ENCODE peak calls at places on chromosomes 3 and 15, in four cellular contexts. One of them, this sample, is unnamed.
A peak's percentile ranks its signal among the peaks of the same experiment; 100 is the strongest.

GRCh38 chr3:130894130-130894872 is 417 bp downstream of the ATP2C1 start:
- DNase-seq in HCT116: no peak
- DNase-seq in upper lobe of left lung: peak; percentile 89
- DNase-seq in transverse colon: peak; percentile 44
- DNase-seq in this sample: no peak

GRCh38 chr15:38299216-38299615 is 46.6 kb downstream of the SPRED1 start:
- DNase-seq in HCT116: no peak
- DNase-seq in upper lobe of left lung: no peak
- DNase-seq in transverse colon: no peak
- DNase-seq in this sample: no peak

GRCh38 chr3:88031543-88032148 is 27.2 kb downstream of the CGGBP1 start:
- DNase-seq in HCT116: no peak
- DNase-seq in upper lobe of left lung: no peak
- DNase-seq in transverse colon: no peak
- DNase-seq in this sample: no peak

GRCh38 chr3:195906865-195907729 is 1.3 kb downstream of the TNK2 start:
- DNase-seq in HCT116: no peak
- DNase-seq in upper lobe of left lung: peak; percentile 82
- DNase-seq in transverse colon: peak; percentile 65
- DNase-seq in this sample: no peak

GRCh38 chr15:85318048-85318731 is 62.2 kb upstream of the AKAP13 start:
- DNase-seq in HCT116: peak; percentile 47
- DNase-seq in upper lobe of left lung: no peak
- DNase-seq in transverse colon: peak; percentile 84
- DNase-seq in this sample: no peak

GRCh38 chr3:124829819-124830554 is 57.2 kb downstream of the ITGB5 start:
- DNase-seq in HCT116: no peak
- DNase-seq in upper lobe of left lung: no peak
- DNase-seq in transverse colon: no peak
- DNase-seq in this sample: no peak

GRCh38 chr15:57949374-57949938 is 116.1 kb downstream of the ALDH1A2 start:
- DNase-seq in HCT116: no peak
- DNase-seq in upper lobe of left lung: no peak
- DNase-seq in transverse colon: no peak
- DNase-seq in this sample: no peak

GRCh38 chr3:62667714-62668113 is 207.5 kb downstream of the CADPS start:
- DNase-seq in HCT116: no peak
- DNase-seq in upper lobe of left lung: no peak
- DNase-seq in transverse colon: no peak
- DNase-seq in this sample: no peak

GRCh38 chr15:48939686-48940085 is 24.0 kb downstream of the SHC4 start:
- DNase-seq in HCT116: no peak
- DNase-seq in upper lobe of left lung: no peak
- DNase-seq in transverse colon: no peak
- DNase-seq in this sample: no peak

GRCh38 chr15:95829062-95829461 is 501.4 kb upstream of the NR2F2 start:
- DNase-seq in HCT116: no peak
- DNase-seq in upper lobe of left lung: no peak
- DNase-seq in transverse colon: no peak
- DNase-seq in this sample: no peak

GRCh38 chr3:50124363-50125226 is 30.5 kb upstream of the SEMA3F start:
- DNase-seq in HCT116: no peak
- DNase-seq in upper lobe of left lung: peak; percentile 77
- DNase-seq in transverse colon: no peak
- DNase-seq in this sample: no peak

GRCh38 chr3:158762701-158763100 is 30.4 kb upstream of the RARRES1 start:
- DNase-seq in HCT116: no peak
- DNase-seq in upper lobe of left lung: no peak
- DNase-seq in transverse colon: no peak
- DNase-seq in this sample: no peak

GRCh38 chr3:47347217-47347801 is 33.5 kb upstream of the PTPN23 start:
- DNase-seq in HCT116: no peak
- DNase-seq in upper lobe of left lung: no peak
- DNase-seq in transverse colon: peak; percentile 18
- DNase-seq in this sample: no peak

GRCh38 chr3:1752205-1752604 is 346.5 kb upstream of the CNTN4 start:
- DNase-seq in HCT116: no peak
- DNase-seq in upper lobe of left lung: no peak
- DNase-seq in transverse colon: no peak
- DNase-seq in this sample: no peak

GRCh38 chr15:45499426-45499825 is 23.1 kb downstream of the SLC30A4 start:
- DNase-seq in HCT116: no peak
- DNase-seq in upper lobe of left lung: no peak
- DNase-seq in transverse colon: no peak
- DNase-seq in this sample: no peak

GRCh38 chr3:177538064-177538742 is 340.9 kb upstream of the TBL1XR1 start:
- DNase-seq in HCT116: no peak
- DNase-seq in upper lobe of left lung: no peak
- DNase-seq in transverse colon: no peak
- DNase-seq in this sample: no peak

GRCh38 chr3:196120291-196120951 is 38.5 kb upstream of the TFRC start:
- DNase-seq in HCT116: no peak
- DNase-seq in upper lobe of left lung: no peak
- DNase-seq in transverse colon: no peak
- DNase-seq in this sample: no peak

GRCh38 chr3:60514866-60515265 is 736.4 kb downstream of the FHIT start:
- DNase-seq in HCT116: no peak
- DNase-seq in upper lobe of left lung: no peak
- DNase-seq in transverse colon: no peak
- DNase-seq in this sample: no peak

GRCh38 chr15:48541659-48542334 is 103.7 kb downstream of the FBN1 start:
- DNase-seq in HCT116: no peak
- DNase-seq in upper lobe of left lung: no peak
- DNase-seq in transverse colon: no peak
- DNase-seq in this sample: no peak

GRCh38 chr3:63578858-63579257 is 73.6 kb upstream of the SNTN start:
- DNase-seq in HCT116: no peak
- DNase-seq in upper lobe of left lung: no peak
- DNase-seq in transverse colon: no peak
- DNase-seq in this sample: no peak

GRCh38 chr3:133369041-133369440 is 30.8 kb upstream of the BFSP2 start:
- DNase-seq in HCT116: no peak
- DNase-seq in upper lobe of left lung: no peak
- DNase-seq in transverse colon: no peak
- DNase-seq in this sample: peak; percentile 68
- H3K4me1 ChIP-seq in HCT116: no peaks in the 10 kb centered on the region
- H3K4me1 ChIP-seq in upper lobe of left lung: no peaks in the 10 kb centered on the region
- H3K4me1 ChIP-seq in transverse colon: no peaks in the 10 kb centered on the region
- H3K4me1 ChIP-seq in this sample: no peaks in the 10 kb centered on the region

DNA sequence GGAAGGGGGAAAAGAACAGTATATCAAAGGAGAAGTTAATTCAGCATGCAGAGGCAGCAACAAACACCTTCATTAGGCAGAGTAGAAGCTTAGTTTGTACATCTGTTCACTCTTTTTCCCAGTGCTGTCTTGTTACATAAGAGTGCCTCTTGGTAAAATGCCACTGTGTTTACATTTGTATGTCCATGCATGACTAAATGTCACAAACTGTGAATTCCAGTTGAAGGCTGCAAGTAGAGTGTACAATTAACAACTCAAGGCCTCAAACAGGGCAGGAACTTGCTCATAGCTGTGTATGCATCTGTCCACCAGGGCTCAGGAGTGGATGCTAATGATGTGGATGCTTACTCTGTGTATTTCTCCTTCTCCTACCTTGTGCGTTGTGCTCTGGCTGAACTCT is 214.2 kb upstream of the TPM1 start:
- DNase-seq in HCT116: no peak
- DNase-seq in upper lobe of left lung: no peak
- DNase-seq in transverse colon: no peak
- DNase-seq in this sample: no peak
- TF ChIP-seq CTCF in HCT116: no peak
- TF ChIP-seq CTCF in upper lobe of left lung: no peak
- TF ChIP-seq CTCF in transverse colon: no peak
- TF ChIP-seq CTCF in this sample: no peak

GRCh38 chr3:186097663-186098451 is 11.0 kb downstream of the ETV5 start:
- DNase-seq in HCT116: peak; percentile 64
- DNase-seq in upper lobe of left lung: peak; percentile 42
- DNase-seq in transverse colon: peak; percentile 67
- DNase-seq in this sample: no peak
- TF ChIP-seq POLR2AphosphoS5 in HCT116: no peak
- TF ChIP-seq POLR2AphosphoS5 in upper lobe of left lung: no peak
- TF ChIP-seq POLR2AphosphoS5 in transverse colon: no peak
- TF ChIP-seq POLR2AphosphoS5 in this sample: peak; percentile 30

GRCh38 chr3:100083209-100083608 is 31.1 kb downstream of the FILIP1L start:
- DNase-seq in HCT116: no peak
- DNase-seq in upper lobe of left lung: no peak
- DNase-seq in transverse colon: no peak
- DNase-seq in this sample: no peak

GRCh38 chr3:100082724-100083123 is 31.6 kb downstream of the FILIP1L start:
- DNase-seq in HCT116: no peak
- DNase-seq in upper lobe of left lung: no peak
- DNase-seq in transverse colon: no peak
- DNase-seq in this sample: no peak

GRCh38 chr3:100079328-100079727 is 35.0 kb downstream of the FILIP1L start:
- DNase-seq in HCT116: no peak
- DNase-seq in upper lobe of left lung: no peak
- DNase-seq in transverse colon: no peak
- DNase-seq in this sample: no peak

GRCh38 chr3:100082108-100082642 is 32.1 kb downstream of the FILIP1L start:
- DNase-seq in HCT116: no peak
- DNase-seq in upper lobe of left lung: no peak
- DNase-seq in transverse colon: no peak
- DNase-seq in this sample: no peak

GRCh38 chr3:100080573-100080972 is 33.7 kb downstream of the FILIP1L start:
- DNase-seq in HCT116: no peak
- DNase-seq in upper lobe of left lung: no peak
- DNase-seq in transverse colon: no peak
- DNase-seq in this sample: no peak
- H3K4me1 ChIP-seq in HCT116: no peaks in the 10 kb centered on the region
- H3K4me1 ChIP-seq in upper lobe of left lung: no peaks in the 10 kb centered on the region
- H3K4me1 ChIP-seq in transverse colon: peaks cover 19% of the 10 kb centered on the region
- H3K4me1 ChIP-seq in this sample: peaks cover 22% of the 10 kb centered on the region

GRCh38 chr15:75532413-75533250 is 46.5 kb downstream of the PTPN9 start:
- DNase-seq in HCT116: peak; percentile 49
- DNase-seq in upper lobe of left lung: no peak
- DNase-seq in transverse colon: peak; percentile 56
- DNase-seq in this sample: peak; percentile 94

GRCh38 chr15:75542386-75542797 is 36.7 kb downstream of the PTPN9 start:
- DNase-seq in HCT116: no peak
- DNase-seq in upper lobe of left lung: no peak
- DNase-seq in transverse colon: no peak
- DNase-seq in this sample: no peak

GRCh38 chr15:75544273-75544862 is 34.7 kb downstream of the PTPN9 start:
- DNase-seq in HCT116: no peak
- DNase-seq in upper lobe of left lung: no peak
- DNase-seq in transverse colon: no peak
- DNase-seq in this sample: no peak

GRCh38 chr15:75533945-75534344 is 45.2 kb downstream of the PTPN9 start:
- DNase-seq in HCT116: no peak
- DNase-seq in upper lobe of left lung: no peak
- DNase-seq in transverse colon: no peak
- DNase-seq in this sample: no peak

GRCh38 chr15:75538376-75538775 is 40.7 kb downstream of the PTPN9 start:
- DNase-seq in HCT116: no peak
- DNase-seq in upper lobe of left lung: no peak
- DNase-seq in transverse colon: no peak
- DNase-seq in this sample: no peak
- TF ChIP-seq CTCF in HCT116: no peak
- TF ChIP-seq CTCF in upper lobe of left lung: no peak
- TF ChIP-seq CTCF in transverse colon: no peak
- TF ChIP-seq CTCF in this sample: no peak

DNA sequence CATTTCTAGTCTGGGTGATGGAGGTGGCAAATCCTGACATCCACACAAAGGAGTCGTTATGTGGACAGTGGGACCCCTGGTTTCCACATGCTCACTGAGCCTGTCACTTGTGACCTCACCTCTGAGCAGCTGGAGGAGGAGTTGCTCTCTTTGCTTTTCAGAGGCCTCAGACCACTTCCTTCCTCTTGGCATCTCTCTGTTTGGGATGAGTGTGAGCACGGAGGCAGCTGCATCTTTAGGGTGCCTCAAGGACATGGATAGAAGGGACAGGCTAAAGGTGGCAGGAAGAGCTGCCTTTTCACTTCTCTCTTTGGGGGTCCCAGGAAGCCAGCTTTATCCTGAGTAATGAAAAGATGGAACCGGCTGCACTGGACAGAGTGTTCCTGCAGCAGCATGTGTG is 31.9 kb downstream of the GPR171 start:
- DNase-seq in HCT116: no peak
- DNase-seq in upper lobe of left lung: no peak
- DNase-seq in transverse colon: peak; percentile 39
- DNase-seq in this sample: no peak
- TF ChIP-seq POLR2AphosphoS5 in HCT116: no peak
- TF ChIP-seq POLR2AphosphoS5 in upper lobe of left lung: no peak
- TF ChIP-seq POLR2AphosphoS5 in transverse colon: peak; percentile 13
- TF ChIP-seq POLR2AphosphoS5 in this sample: no peak

GRCh38 chr3:153439780-153440179 is 277.8 kb downstream of the RAP2B start:
- DNase-seq in HCT116: no peak
- DNase-seq in upper lobe of left lung: no peak
- DNase-seq in transverse colon: no peak
- DNase-seq in this sample: no peak

GRCh38 chr3:153442799-153443487 is 280.9 kb downstream of the RAP2B start:
- DNase-seq in HCT116: no peak
- DNase-seq in upper lobe of left lung: no peak
- DNase-seq in transverse colon: no peak
- DNase-seq in this sample: no peak

GRCh38 chr3:153442386-153442785 is 280.4 kb downstream of the RAP2B start:
- DNase-seq in HCT116: no peak
- DNase-seq in upper lobe of left lung: no peak
- DNase-seq in transverse colon: no peak
- DNase-seq in this sample: no peak

GRCh38 chr3:153438275-153438674 is 276.2 kb downstream of the RAP2B start:
- DNase-seq in HCT116: no peak
- DNase-seq in upper lobe of left lung: no peak
- DNase-seq in transverse colon: no peak
- DNase-seq in this sample: no peak

GRCh38 chr3:153440311-153440710 is 278.3 kb downstream of the RAP2B start:
- DNase-seq in HCT116: no peak
- DNase-seq in upper lobe of left lung: no peak
- DNase-seq in transverse colon: no peak
- DNase-seq in this sample: no peak
- H3K4me1 ChIP-seq in HCT116: no peaks in the 10 kb centered on the region
- H3K4me1 ChIP-seq in upper lobe of left lung: peaks cover 5% of the 10 kb centered on the region
- H3K4me1 ChIP-seq in transverse colon: no peaks in the 10 kb centered on the region
- H3K4me1 ChIP-seq in this sample: no peaks in the 10 kb centered on the region

DNA sequence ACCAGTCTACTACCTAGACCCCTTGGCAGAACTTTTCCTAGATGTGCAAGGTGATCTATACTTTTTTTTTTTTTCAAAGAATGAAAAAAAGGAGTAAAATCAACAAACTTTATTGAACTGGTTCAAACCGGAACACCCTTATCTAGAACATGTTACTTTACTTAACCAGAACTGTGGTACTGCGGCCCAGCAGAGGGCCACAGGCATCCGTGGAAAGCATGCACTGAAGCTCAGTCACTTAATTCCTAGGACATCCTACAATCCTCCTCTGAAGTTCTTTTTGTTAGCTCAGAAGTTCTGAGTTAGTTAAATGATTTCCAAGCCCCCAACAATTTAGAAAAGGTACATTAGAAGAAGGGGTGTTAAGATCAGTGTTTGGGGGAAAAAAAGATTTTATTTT is 21.6 kb downstream of the CHAC1 start:
- DNase-seq in HCT116: no peak
- DNase-seq in upper lobe of left lung: no peak
- DNase-seq in transverse colon: no peak
- DNase-seq in this sample: no peak
- TF ChIP-seq CTCF in HCT116: no peak
- TF ChIP-seq CTCF in upper lobe of left lung: no peak
- TF ChIP-seq CTCF in transverse colon: no peak
- TF ChIP-seq CTCF in this sample: no peak

GRCh38 chr15:50137330-50137761 is 18.3 kb upstream of the ATP8B4 start:
- DNase-seq in HCT116: peak; percentile 86
- DNase-seq in upper lobe of left lung: no peak
- DNase-seq in transverse colon: no peak
- DNase-seq in this sample: no peak
- TF ChIP-seq POLR2AphosphoS5 in HCT116: peak; percentile 23
- TF ChIP-seq POLR2AphosphoS5 in upper lobe of left lung: no peak
- TF ChIP-seq POLR2AphosphoS5 in transverse colon: no peak
- TF ChIP-seq POLR2AphosphoS5 in this sample: no peak